ENCODE peak calls at places on chromosomes 7 and 10, in four cellular contexts. W is HCT116, Y is gastrocnemius medialis, B is ascending aorta. Q is an unnamed sample.

GRCh38 chr10:74292871-74293427 is 141.9 kb downstream of the ADK start:
- DNase-seq in W (peak; percentile 10), Y (no peak), B (no peak), Q (no peak)

GRCh38 chr10:133030791-133031190 is 56.9 kb upstream of the ADGRA1 start:
- DNase-seq in W (no peak), Y (no peak), B (no peak), Q (no peak)

GRCh38 chr7:59079-59825 is 133.1 kb upstream of the FAM20C start:
- DNase-seq in W (no peak), Y (no peak), B (no peak), Q (no peak)

GRCh38 chr10:128463991-128464755 is 337.9 kb upstream of the MKI67 start:
- DNase-seq in W (peak; percentile 48), Y (peak; percentile 16), B (no peak), Q (no peak)

GRCh38 chr10:1119501-1119900 is 63.3 kb downstream of the WDR37 start:
- DNase-seq in W (no peak), Y (no peak), B (no peak), Q (no peak)

GRCh38 chr10:84493951-84494848 is 165.8 kb downstream of the CCSER2 start:
- DNase-seq in W (peak; percentile 77), Y (no peak), B (no peak), Q (peak; percentile 33)

GRCh38 chr10:7634142-7634894 is 32.4 kb downstream of the ITIH5 start:
- DNase-seq in W (no peak), Y (peak; percentile 12), B (no peak), Q (no peak)

GRCh38 chr7:144854839-144855424 is 19.1 kb upstream of the TPK1 start:
- DNase-seq in W (peak; percentile 42), Y (no peak), B (no peak), Q (no peak)

GRCh38 chr7:85630904-85631582 is 444.2 kb upstream of the SEMA3D start:
- DNase-seq in W (no peak), Y (no peak), B (no peak), Q (no peak)

GRCh38 chr10:133464582-133465031 is 10.9 kb downstream of the SCART1 start:
- DNase-seq in W (no peak), Y (no peak), B (no peak), Q (no peak)

GRCh38 chr7:99021941-99022560 is 121.9 kb downstream of the SMURF1 start:
- DNase-seq in W (no peak), Y (no peak), B (no peak), Q (no peak)

GRCh38 chr7:157666530-157667040 is 329.8 kb downstream of the DNAJB6 start:
- DNase-seq in W (no peak), Y (no peak), B (no peak), Q (no peak)

GRCh38 chr7:101399759-101400158 is 37.1 kb downstream of the COL26A1 start:
- DNase-seq in W (no peak), Y (no peak), B (no peak), Q (no peak)

GRCh38 chr10:74049995-74050394 is 52.1 kb downstream of the VCL start:
- DNase-seq in W (no peak), Y (no peak), B (no peak), Q (no peak)

GRCh38 chr10:11742009-11742778 is at the start of gene ECHDC3:
- DNase-seq in W (no peak), Y (peak; percentile 71), B (no peak), Q (no peak)

GRCh38 chr7:2518737-2519118 is 846 bp upstream of the LFNG start:
- DNase-seq in W (no peak), Y (no peak), B (no peak), Q (no peak)

GRCh38 chr10:58818889-58819288 is 306.2 kb downstream of the BICC1 start:
- DNase-seq in W (no peak), Y (no peak), B (no peak), Q (no peak)

GRCh38 chr10:90561666-90562065 is 296.2 kb downstream of the HTR7 start:
- DNase-seq in W (no peak), Y (no peak), B (no peak), Q (no peak)

GRCh38 chr7:136391371-136391770 is 414.2 kb upstream of the MTPN start:
- DNase-seq in W (no peak), Y (no peak), B (no peak), Q (no peak)

GRCh38 chr7:69776611-69777010 is 178.3 kb downstream of the AUTS2 start:
- DNase-seq in W (no peak), Y (no peak), B (no peak), Q (no peak)

GRCh38 chr7:49327155-49327554 is 402.8 kb downstream of the CDC14C start:
- DNase-seq in W (no peak), Y (no peak), B (no peak), Q (no peak)

GRCh38 chr7:77824636-77825035 is 26.1 kb downstream of the PHTF2 start:
- DNase-seq in W (no peak), Y (no peak), B (no peak), Q (no peak)
- H3K27ac ChIP-seq in W (no peak overlapping the region), Y (no peak overlapping the region), B (no peak overlapping the region), Q (no peak overlapping the region)

GRCh38 chr7:47327698-47328391 is 254.1 kb downstream of the TNS3 start:
- DNase-seq in W (no peak), Y (peak; percentile 69), B (peak; percentile 65), Q (no peak)
- H3K27ac ChIP-seq in W (no peak overlapping the region), Y (peak overlapping the region; percentile 75), B (peak overlapping the region; percentile 87), Q (no peak overlapping the region)

DNA sequence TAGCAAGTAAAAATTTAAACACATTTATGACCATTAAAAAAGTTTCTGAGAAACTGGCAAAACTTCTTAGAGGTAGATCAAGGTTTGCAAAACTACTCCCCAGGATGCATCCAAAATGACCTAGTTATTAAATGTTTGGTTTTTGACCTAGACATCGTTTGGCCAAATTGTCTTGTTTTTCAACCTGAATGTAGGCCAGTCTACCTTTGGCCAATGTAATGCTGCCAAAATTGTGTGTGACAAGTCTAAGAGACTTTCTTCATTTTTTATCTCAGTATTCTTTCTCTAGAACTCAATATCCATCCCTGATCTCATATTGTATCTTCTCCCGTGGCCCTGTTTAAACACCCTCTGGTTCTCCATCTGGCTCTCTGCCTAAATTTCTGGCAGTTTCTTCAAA is 202.0 kb downstream of the CXCL12 start:
- DNase-seq in W (no peak), Y (no peak), B (no peak), Q (no peak)
- H3K27ac ChIP-seq in W (no peak overlapping the region), Y (no peak overlapping the region), B (no peak overlapping the region), Q (no peak overlapping the region)

GRCh38 chr10:124558901-124559321 is 97.3 kb downstream of the LHPP start:
- DNase-seq in W (no peak), Y (no peak), B (no peak), Q (no peak)
- H3K27ac ChIP-seq in W (no peak overlapping the region), Y (peak overlapping the region; percentile 99), B (peak overlapping the region; percentile 88), Q (no peak overlapping the region)

GRCh38 chr7:28747854-28748253 is 210.3 kb downstream of the TRIL start:
- DNase-seq in W (no peak), Y (no peak), B (no peak), Q (no peak)

GRCh38 chr7:28748346-28748745 is 209.8 kb downstream of the TRIL start:
- DNase-seq in W (no peak), Y (no peak), B (no peak), Q (no peak)

GRCh38 chr7:28745351-28745750 is 212.8 kb downstream of the TRIL start:
- DNase-seq in W (no peak), Y (no peak), B (no peak), Q (no peak)

GRCh38 chr7:28748934-28749584 is 209.1 kb downstream of the TRIL start:
- DNase-seq in W (peak; percentile 38), Y (peak; percentile 27), B (no peak), Q (no peak)

GRCh38 chr7:28747404-28747803 is 210.7 kb downstream of the TRIL start:
- DNase-seq in W (no peak), Y (no peak), B (no peak), Q (no peak)
- H3K27ac ChIP-seq in W (no peak overlapping the region), Y (no peak overlapping the region), B (no peak overlapping the region), Q (no peak overlapping the region)

GRCh38 chr10:28743576-28743975 is 66.3 kb downstream of the BAMBI start:
- DNase-seq in W (no peak), Y (no peak), B (no peak), Q (no peak)
- H3K27ac ChIP-seq in W (no peak overlapping the region), Y (no peak overlapping the region), B (no peak overlapping the region), Q (no peak overlapping the region)

DNA sequence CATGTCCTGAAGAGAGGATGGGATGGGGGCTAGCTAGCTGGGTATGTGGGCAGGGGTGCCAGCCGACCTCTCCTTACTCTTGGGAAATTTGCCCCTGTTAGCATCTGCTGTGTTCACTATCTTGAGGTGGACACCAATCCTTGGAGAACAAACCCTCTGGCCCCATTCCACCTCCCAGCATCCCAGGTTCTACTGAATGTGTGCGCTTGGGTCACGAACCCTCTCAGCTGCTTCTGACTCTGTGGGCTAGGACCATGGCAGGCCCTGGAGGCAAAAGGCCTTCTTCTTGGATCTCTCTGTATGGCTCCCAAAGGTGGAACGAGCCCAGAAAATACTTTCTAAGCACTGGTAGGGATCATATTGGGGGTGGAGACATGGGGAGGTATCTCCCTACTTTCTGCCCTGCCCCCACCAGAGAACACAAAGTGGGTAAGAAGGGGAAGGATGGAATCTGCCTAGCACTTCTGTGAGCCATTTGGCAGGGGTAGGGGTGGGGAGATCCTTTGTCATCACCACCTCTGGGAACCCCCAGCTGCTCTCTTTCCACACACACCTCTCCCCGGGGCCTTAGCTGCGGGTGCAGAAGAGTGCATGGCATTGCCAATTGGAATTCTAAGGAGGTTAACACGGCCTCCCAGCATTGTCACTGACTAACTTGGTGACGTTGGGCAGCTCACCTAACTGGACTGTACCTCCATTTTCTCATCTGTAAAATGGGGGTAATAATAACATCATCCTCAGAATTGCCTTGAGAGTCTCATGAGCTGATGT is 7.7 kb downstream of the UNC5B start:
- DNase-seq in W (no peak), Y (no peak), B (no peak), Q (no peak)
- H3K27ac ChIP-seq in W (no peak overlapping the region), Y (no peak overlapping the region), B (no peak overlapping the region), Q (no peak overlapping the region)

GRCh38 chr7:139682136-139683013 is 95.4 kb downstream of the HIPK2 start:
- DNase-seq in W (peak; percentile 61), Y (no peak), B (no peak), Q (peak; percentile 80)
- H3K27ac ChIP-seq in W (peak overlapping the region; percentile 87), Y (peak overlapping the region; percentile 62), B (peak overlapping the region; percentile 86), Q (peak overlapping the region; percentile 99)

GRCh38 chr7:43195768-43196167 is 83.3 kb downstream of the HECW1 start:
- DNase-seq in W (no peak), Y (no peak), B (no peak), Q (no peak)

GRCh38 chr7:43195256-43195655 is 82.8 kb downstream of the HECW1 start:
- DNase-seq in W (no peak), Y (no peak), B (no peak), Q (no peak)

GRCh38 chr7:43193905-43194304 is 81.5 kb downstream of the HECW1 start:
- DNase-seq in W (no peak), Y (no peak), B (no peak), Q (no peak)

GRCh38 chr7:43196379-43196778 is 83.9 kb downstream of the HECW1 start:
- DNase-seq in W (no peak), Y (no peak), B (no peak), Q (no peak)

DNA sequence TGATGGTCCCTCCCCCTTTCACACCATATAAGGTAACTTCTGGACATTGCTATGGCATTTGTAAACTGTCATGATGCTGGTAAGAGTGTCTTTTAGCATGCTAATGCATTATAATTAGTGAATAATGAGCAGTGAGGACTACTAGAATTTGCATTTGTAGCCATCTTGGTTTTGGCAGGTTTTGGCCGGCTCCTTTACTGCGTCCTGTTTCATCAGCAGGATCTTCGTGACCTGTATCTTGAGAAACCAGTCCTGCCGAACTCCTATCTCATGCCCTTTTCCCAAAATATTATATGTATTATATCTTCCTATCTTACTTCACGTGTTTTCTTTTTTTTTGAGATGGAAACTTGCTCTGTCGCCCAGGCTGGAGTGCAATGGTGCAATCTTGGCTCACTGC is 80.6 kb downstream of the HECW1 start:
- DNase-seq in W (no peak), Y (no peak), B (no peak), Q (no peak)
- H3K27ac ChIP-seq in W (no peak overlapping the region), Y (no peak overlapping the region), B (no peak overlapping the region), Q (no peak overlapping the region)

GRCh38 chr7:141590666-141591065 is 39.5 kb downstream of the AGK start:
- DNase-seq in W (no peak), Y (no peak), B (no peak), Q (no peak)
- H3K27ac ChIP-seq in W (no peak overlapping the region), Y (no peak overlapping the region), B (no peak overlapping the region), Q (peak overlapping the region; percentile 33)